ENCODE peak calls at places on chromosomes 7 and 10, in seven cellular contexts. One of them, this sample, is unnamed.

GRCh38 chr7:148442933-148443332 is 147.6 kb upstream of the C7orf33 start:
- DNase-seq in tibial artery: no peak
- DNase-seq in activated naive CD8-positive, alpha-beta T cell treated with anti-CD3 and anti-CD28 coated beads, Interleukin-2, amount 50 U/mL, for 24 hours: no peak
- DNase-seq in colonic mucosa: peak; percentile 59
- DNase-seq in T-helper 17 cell: no peak
- DNase-seq in kidney glomerular epithelial cell: no peak
- DNase-seq in SK-N-SH: no peak
- DNase-seq in this sample: no peak

GRCh38 chr10:101467286-101467770 is 113.4 kb downstream of the BTRC start:
- DNase-seq in tibial artery: peak; percentile 33
- DNase-seq in SK-N-SH: peak; percentile 52
- DNase-seq in T-helper 17 cell: no peak
- DNase-seq in colonic mucosa: peak; percentile 32
- DNase-seq in activated naive CD8-positive, alpha-beta T cell treated with anti-CD3 and anti-CD28 coated beads, Interleukin-2, amount 50 U/mL, for 24 hours: peak; percentile 6
- DNase-seq in kidney glomerular epithelial cell: peak; percentile 65
- DNase-seq in this sample: peak; percentile 46

GRCh38 chr7:131139462-131139861 is 188.2 kb upstream of the MKLN1 start:
- DNase-seq in T-helper 17 cell: no peak
- DNase-seq in colonic mucosa: no peak
- DNase-seq in kidney glomerular epithelial cell: no peak
- DNase-seq in tibial artery: no peak
- DNase-seq in activated naive CD8-positive, alpha-beta T cell treated with anti-CD3 and anti-CD28 coated beads, Interleukin-2, amount 50 U/mL, for 24 hours: no peak
- DNase-seq in SK-N-SH: no peak
- DNase-seq in this sample: no peak

GRCh38 chr10:44316187-44316921 is 68.5 kb downstream of the CXCL12 start:
- DNase-seq in colonic mucosa: no peak
- DNase-seq in SK-N-SH: peak; percentile 55
- DNase-seq in kidney glomerular epithelial cell: no peak
- DNase-seq in tibial artery: no peak
- DNase-seq in activated naive CD8-positive, alpha-beta T cell treated with anti-CD3 and anti-CD28 coated beads, Interleukin-2, amount 50 U/mL, for 24 hours: peak; percentile 22
- DNase-seq in T-helper 17 cell: no peak
- DNase-seq in this sample: no peak

GRCh38 chr7:47635091-47636090 is 53.5 kb upstream of the TNS3 start:
- DNase-seq in activated naive CD8-positive, alpha-beta T cell treated with anti-CD3 and anti-CD28 coated beads, Interleukin-2, amount 50 U/mL, for 24 hours: no peak
- DNase-seq in kidney glomerular epithelial cell: no peak
- DNase-seq in T-helper 17 cell: no peak
- DNase-seq in SK-N-SH: peak; percentile 66
- DNase-seq in tibial artery: peak; percentile 57
- DNase-seq in colonic mucosa: peak; percentile 62
- DNase-seq in this sample: peak; percentile 79

GRCh38 chr7:534959-535358 is 15.3 kb upstream of the PDGFA start:
- DNase-seq in SK-N-SH: no peak
- DNase-seq in tibial artery: no peak
- DNase-seq in colonic mucosa: no peak
- DNase-seq in kidney glomerular epithelial cell: no peak
- DNase-seq in T-helper 17 cell: no peak
- DNase-seq in activated naive CD8-positive, alpha-beta T cell treated with anti-CD3 and anti-CD28 coated beads, Interleukin-2, amount 50 U/mL, for 24 hours: no peak
- DNase-seq in this sample: no peak

GRCh38 chr7:111159426-111159825 is 68.5 kb downstream of the LRRN3 start:
- DNase-seq in SK-N-SH: no peak
- DNase-seq in activated naive CD8-positive, alpha-beta T cell treated with anti-CD3 and anti-CD28 coated beads, Interleukin-2, amount 50 U/mL, for 24 hours: no peak
- DNase-seq in T-helper 17 cell: no peak
- DNase-seq in tibial artery: no peak
- DNase-seq in kidney glomerular epithelial cell: peak; percentile 49
- DNase-seq in colonic mucosa: no peak
- DNase-seq in this sample: no peak

GRCh38 chr10:126634915-126635314 is 35.6 kb downstream of the C10orf90 start:
- DNase-seq in T-helper 17 cell: no peak
- DNase-seq in colonic mucosa: no peak
- DNase-seq in tibial artery: no peak
- DNase-seq in kidney glomerular epithelial cell: no peak
- DNase-seq in activated naive CD8-positive, alpha-beta T cell treated with anti-CD3 and anti-CD28 coated beads, Interleukin-2, amount 50 U/mL, for 24 hours: no peak
- DNase-seq in SK-N-SH: no peak
- DNase-seq in this sample: peak; percentile 72

GRCh38 chr10:69100136-69100872 is 12.4 kb downstream of the SRGN start:
- DNase-seq in colonic mucosa: no peak
- DNase-seq in kidney glomerular epithelial cell: no peak
- DNase-seq in activated naive CD8-positive, alpha-beta T cell treated with anti-CD3 and anti-CD28 coated beads, Interleukin-2, amount 50 U/mL, for 24 hours: no peak
- DNase-seq in tibial artery: no peak
- DNase-seq in SK-N-SH: no peak
- DNase-seq in T-helper 17 cell: no peak
- DNase-seq in this sample: no peak

GRCh38 chr7:25858562-25859411 is 293.2 kb upstream of the NFE2L3 start:
- DNase-seq in tibial artery: no peak
- DNase-seq in T-helper 17 cell: no peak
- DNase-seq in kidney glomerular epithelial cell: no peak
- DNase-seq in colonic mucosa: peak; percentile 50
- DNase-seq in SK-N-SH: no peak
- DNase-seq in activated naive CD8-positive, alpha-beta T cell treated with anti-CD3 and anti-CD28 coated beads, Interleukin-2, amount 50 U/mL, for 24 hours: no peak
- DNase-seq in this sample: no peak

GRCh38 chr10:118528426-118528825 is 67.0 kb downstream of the PRLHR start:
- DNase-seq in activated naive CD8-positive, alpha-beta T cell treated with anti-CD3 and anti-CD28 coated beads, Interleukin-2, amount 50 U/mL, for 24 hours: no peak
- DNase-seq in SK-N-SH: no peak
- DNase-seq in colonic mucosa: no peak
- DNase-seq in kidney glomerular epithelial cell: no peak
- DNase-seq in T-helper 17 cell: no peak
- DNase-seq in tibial artery: no peak
- DNase-seq in this sample: no peak

GRCh38 chr10:84156009-84156408 is 16.7 kb downstream of the GHITM start:
- DNase-seq in activated naive CD8-positive, alpha-beta T cell treated with anti-CD3 and anti-CD28 coated beads, Interleukin-2, amount 50 U/mL, for 24 hours: no peak
- DNase-seq in T-helper 17 cell: no peak
- DNase-seq in tibial artery: no peak
- DNase-seq in kidney glomerular epithelial cell: no peak
- DNase-seq in colonic mucosa: no peak
- DNase-seq in SK-N-SH: no peak
- DNase-seq in this sample: no peak

GRCh38 chr7:30938435-30939316 is 25.1 kb upstream of the GHRHR start:
- DNase-seq in SK-N-SH: peak; percentile 92
- DNase-seq in colonic mucosa: peak; percentile 95
- DNase-seq in T-helper 17 cell: no peak
- DNase-seq in tibial artery: peak; percentile 73
- DNase-seq in kidney glomerular epithelial cell: peak; percentile 68
- DNase-seq in activated naive CD8-positive, alpha-beta T cell treated with anti-CD3 and anti-CD28 coated beads, Interleukin-2, amount 50 U/mL, for 24 hours: peak; percentile 79
- DNase-seq in this sample: peak; percentile 77

GRCh38 chr10:70679498-70679897 is 7.2 kb downstream of the ADAMTS14 start:
- DNase-seq in kidney glomerular epithelial cell: no peak
- DNase-seq in activated naive CD8-positive, alpha-beta T cell treated with anti-CD3 and anti-CD28 coated beads, Interleukin-2, amount 50 U/mL, for 24 hours: no peak
- DNase-seq in T-helper 17 cell: no peak
- DNase-seq in SK-N-SH: peak; percentile 83
- DNase-seq in tibial artery: no peak
- DNase-seq in colonic mucosa: no peak
- DNase-seq in this sample: no peak

GRCh38 chr7:89091550-89091949 is 296.0 kb upstream of the TEX47 start:
- DNase-seq in T-helper 17 cell: no peak
- DNase-seq in tibial artery: no peak
- DNase-seq in colonic mucosa: no peak
- DNase-seq in kidney glomerular epithelial cell: no peak
- DNase-seq in SK-N-SH: no peak
- DNase-seq in activated naive CD8-positive, alpha-beta T cell treated with anti-CD3 and anti-CD28 coated beads, Interleukin-2, amount 50 U/mL, for 24 hours: no peak
- DNase-seq in this sample: no peak

GRCh38 chr7:4845740-4846142 is 16.1 kb downstream of the PAPOLB start:
- DNase-seq in colonic mucosa: no peak
- DNase-seq in kidney glomerular epithelial cell: no peak
- DNase-seq in SK-N-SH: peak; percentile 90
- DNase-seq in activated naive CD8-positive, alpha-beta T cell treated with anti-CD3 and anti-CD28 coated beads, Interleukin-2, amount 50 U/mL, for 24 hours: no peak
- DNase-seq in T-helper 17 cell: no peak
- DNase-seq in tibial artery: peak; percentile 39
- DNase-seq in this sample: no peak

GRCh38 chr7:94449151-94449725 is 54.5 kb downstream of the COL1A2 start:
- DNase-seq in kidney glomerular epithelial cell: peak; percentile 68
- DNase-seq in activated naive CD8-positive, alpha-beta T cell treated with anti-CD3 and anti-CD28 coated beads, Interleukin-2, amount 50 U/mL, for 24 hours: no peak
- DNase-seq in SK-N-SH: peak; percentile 49
- DNase-seq in tibial artery: no peak
- DNase-seq in T-helper 17 cell: no peak
- DNase-seq in colonic mucosa: no peak
- DNase-seq in this sample: no peak

GRCh38 chr10:44312401-44312800 is 72.5 kb downstream of the CXCL12 start:
- DNase-seq in activated naive CD8-positive, alpha-beta T cell treated with anti-CD3 and anti-CD28 coated beads, Interleukin-2, amount 50 U/mL, for 24 hours: no peak
- DNase-seq in tibial artery: no peak
- DNase-seq in T-helper 17 cell: no peak
- DNase-seq in SK-N-SH: no peak
- DNase-seq in kidney glomerular epithelial cell: no peak
- DNase-seq in colonic mucosa: no peak
- DNase-seq in this sample: no peak

GRCh38 chr7:69795932-69796331 is 197.7 kb downstream of the AUTS2 start:
- DNase-seq in SK-N-SH: no peak
- DNase-seq in activated naive CD8-positive, alpha-beta T cell treated with anti-CD3 and anti-CD28 coated beads, Interleukin-2, amount 50 U/mL, for 24 hours: no peak
- DNase-seq in colonic mucosa: no peak
- DNase-seq in T-helper 17 cell: no peak
- DNase-seq in tibial artery: no peak
- DNase-seq in kidney glomerular epithelial cell: no peak
- DNase-seq in this sample: no peak

GRCh38 chr10:125006921-125007391 is 65.0 kb downstream of the ZRANB1 start:
- DNase-seq in kidney glomerular epithelial cell: no peak
- DNase-seq in T-helper 17 cell: no peak
- DNase-seq in colonic mucosa: no peak
- DNase-seq in activated naive CD8-positive, alpha-beta T cell treated with anti-CD3 and anti-CD28 coated beads, Interleukin-2, amount 50 U/mL, for 24 hours: no peak
- DNase-seq in tibial artery: peak; percentile 21
- DNase-seq in SK-N-SH: peak; percentile 92
- DNase-seq in this sample: no peak

GRCh38 chr7:69434350-69434749 is 163.9 kb upstream of the AUTS2 start:
- DNase-seq in colonic mucosa: no peak
- DNase-seq in T-helper 17 cell: no peak
- DNase-seq in kidney glomerular epithelial cell: no peak
- DNase-seq in SK-N-SH: no peak
- DNase-seq in activated naive CD8-positive, alpha-beta T cell treated with anti-CD3 and anti-CD28 coated beads, Interleukin-2, amount 50 U/mL, for 24 hours: no peak
- DNase-seq in tibial artery: no peak
- DNase-seq in this sample: no peak

GRCh38 chr10:98429320-98430072 is 14.5 kb upstream of the PYROXD2 start:
- DNase-seq in SK-N-SH: no peak
- DNase-seq in activated naive CD8-positive, alpha-beta T cell treated with anti-CD3 and anti-CD28 coated beads, Interleukin-2, amount 50 U/mL, for 24 hours: no peak
- DNase-seq in tibial artery: no peak
- DNase-seq in T-helper 17 cell: no peak
- DNase-seq in kidney glomerular epithelial cell: no peak
- DNase-seq in colonic mucosa: no peak
- DNase-seq in this sample: no peak

GRCh38 chr10:11615396-11615795 is 3.9 kb upstream of the USP6NL start:
- DNase-seq in activated naive CD8-positive, alpha-beta T cell treated with anti-CD3 and anti-CD28 coated beads, Interleukin-2, amount 50 U/mL, for 24 hours: no peak
- DNase-seq in colonic mucosa: no peak
- DNase-seq in T-helper 17 cell: no peak
- DNase-seq in SK-N-SH: no peak
- DNase-seq in kidney glomerular epithelial cell: no peak
- DNase-seq in tibial artery: no peak
- DNase-seq in this sample: no peak

GRCh38 chr7:113824117-113824823 is 94.5 kb downstream of the PPP1R3A start:
- DNase-seq in T-helper 17 cell: no peak
- DNase-seq in colonic mucosa: no peak
- DNase-seq in kidney glomerular epithelial cell: no peak
- DNase-seq in SK-N-SH: no peak
- DNase-seq in activated naive CD8-positive, alpha-beta T cell treated with anti-CD3 and anti-CD28 coated beads, Interleukin-2, amount 50 U/mL, for 24 hours: no peak
- DNase-seq in tibial artery: no peak
- DNase-seq in this sample: no peak

GRCh38 chr10:92657024-92657423 is 32.7 kb upstream of the HHEX start:
- DNase-seq in T-helper 17 cell: no peak
- DNase-seq in tibial artery: no peak
- DNase-seq in activated naive CD8-positive, alpha-beta T cell treated with anti-CD3 and anti-CD28 coated beads, Interleukin-2, amount 50 U/mL, for 24 hours: no peak
- DNase-seq in SK-N-SH: no peak
- DNase-seq in colonic mucosa: no peak
- DNase-seq in kidney glomerular epithelial cell: no peak
- DNase-seq in this sample: no peak

GRCh38 chr10:60351191-60351853 is 38.4 kb downstream of the ANK3 start:
- DNase-seq in tibial artery: no peak
- DNase-seq in T-helper 17 cell: no peak
- DNase-seq in colonic mucosa: no peak
- DNase-seq in activated naive CD8-positive, alpha-beta T cell treated with anti-CD3 and anti-CD28 coated beads, Interleukin-2, amount 50 U/mL, for 24 hours: no peak
- DNase-seq in kidney glomerular epithelial cell: no peak
- DNase-seq in SK-N-SH: no peak
- DNase-seq in this sample: no peak

GRCh38 chr7:129684777-129685176 is 73.3 kb downstream of the NRF1 start:
- DNase-seq in tibial artery: no peak
- DNase-seq in T-helper 17 cell: no peak
- DNase-seq in activated naive CD8-positive, alpha-beta T cell treated with anti-CD3 and anti-CD28 coated beads, Interleukin-2, amount 50 U/mL, for 24 hours: no peak
- DNase-seq in SK-N-SH: no peak
- DNase-seq in kidney glomerular epithelial cell: peak; percentile 30
- DNase-seq in colonic mucosa: no peak
- DNase-seq in this sample: no peak

GRCh38 chr7:131532570-131533091 is 23.8 kb downstream of the PODXL start:
- DNase-seq in SK-N-SH: no peak
- DNase-seq in tibial artery: no peak
- DNase-seq in T-helper 17 cell: no peak
- DNase-seq in activated naive CD8-positive, alpha-beta T cell treated with anti-CD3 and anti-CD28 coated beads, Interleukin-2, amount 50 U/mL, for 24 hours: no peak
- DNase-seq in kidney glomerular epithelial cell: no peak
- DNase-seq in colonic mucosa: no peak
- DNase-seq in this sample: no peak

GRCh38 chr10:119299531-119299930 is 92.2 kb downstream of the GRK5 start:
- DNase-seq in colonic mucosa: no peak
- DNase-seq in tibial artery: no peak
- DNase-seq in SK-N-SH: no peak
- DNase-seq in kidney glomerular epithelial cell: no peak
- DNase-seq in activated naive CD8-positive, alpha-beta T cell treated with anti-CD3 and anti-CD28 coated beads, Interleukin-2, amount 50 U/mL, for 24 hours: no peak
- DNase-seq in T-helper 17 cell: no peak
- DNase-seq in this sample: no peak

GRCh38 chr10:90435296-90435695 is 422.5 kb downstream of the HTR7 start:
- DNase-seq in kidney glomerular epithelial cell: no peak
- DNase-seq in colonic mucosa: no peak
- DNase-seq in SK-N-SH: no peak
- DNase-seq in T-helper 17 cell: no peak
- DNase-seq in activated naive CD8-positive, alpha-beta T cell treated with anti-CD3 and anti-CD28 coated beads, Interleukin-2, amount 50 U/mL, for 24 hours: no peak
- DNase-seq in tibial artery: no peak
- DNase-seq in this sample: no peak

GRCh38 chr7:2732959-2733584 is 45.1 kb downstream of the AMZ1 start:
- DNase-seq in T-helper 17 cell: no peak
- DNase-seq in activated naive CD8-positive, alpha-beta T cell treated with anti-CD3 and anti-CD28 coated beads, Interleukin-2, amount 50 U/mL, for 24 hours: no peak
- DNase-seq in colonic mucosa: peak; percentile 46
- DNase-seq in kidney glomerular epithelial cell: no peak
- DNase-seq in tibial artery: peak; percentile 72
- DNase-seq in SK-N-SH: no peak
- DNase-seq in this sample: peak; percentile 89

GRCh38 chr10:53387546-53387945 is 615.0 kb upstream of the MBL2 start:
- DNase-seq in kidney glomerular epithelial cell: peak; percentile 91
- DNase-seq in T-helper 17 cell: no peak
- DNase-seq in tibial artery: no peak
- DNase-seq in activated naive CD8-positive, alpha-beta T cell treated with anti-CD3 and anti-CD28 coated beads, Interleukin-2, amount 50 U/mL, for 24 hours: no peak
- DNase-seq in SK-N-SH: no peak
- DNase-seq in colonic mucosa: no peak
- DNase-seq in this sample: no peak

GRCh38 chr10:94038024-94038423 is 44.3 kb downstream of the PLCE1 start:
- DNase-seq in tibial artery: no peak
- DNase-seq in activated naive CD8-positive, alpha-beta T cell treated with anti-CD3 and anti-CD28 coated beads, Interleukin-2, amount 50 U/mL, for 24 hours: no peak
- DNase-seq in T-helper 17 cell: no peak
- DNase-seq in colonic mucosa: no peak
- DNase-seq in SK-N-SH: no peak
- DNase-seq in kidney glomerular epithelial cell: peak; percentile 51
- DNase-seq in this sample: no peak

GRCh38 chr7:42406358-42406757 is 169.3 kb upstream of the GLI3 start:
- DNase-seq in tibial artery: no peak
- DNase-seq in SK-N-SH: no peak
- DNase-seq in activated naive CD8-positive, alpha-beta T cell treated with anti-CD3 and anti-CD28 coated beads, Interleukin-2, amount 50 U/mL, for 24 hours: no peak
- DNase-seq in T-helper 17 cell: no peak
- DNase-seq in kidney glomerular epithelial cell: no peak
- DNase-seq in colonic mucosa: no peak
- DNase-seq in this sample: no peak

GRCh38 chr10:103792547-103792946 is 62.8 kb downstream of the SH3PXD2A start:
- DNase-seq in activated naive CD8-positive, alpha-beta T cell treated with anti-CD3 and anti-CD28 coated beads, Interleukin-2, amount 50 U/mL, for 24 hours: no peak
- DNase-seq in T-helper 17 cell: no peak
- DNase-seq in tibial artery: no peak
- DNase-seq in colonic mucosa: no peak
- DNase-seq in SK-N-SH: no peak
- DNase-seq in kidney glomerular epithelial cell: no peak
- DNase-seq in this sample: no peak

GRCh38 chr10:124236818-124237217 is 143.4 kb upstream of the CHST15 start:
- DNase-seq in tibial artery: no peak
- DNase-seq in colonic mucosa: no peak
- DNase-seq in kidney glomerular epithelial cell: no peak
- DNase-seq in SK-N-SH: no peak
- DNase-seq in activated naive CD8-positive, alpha-beta T cell treated with anti-CD3 and anti-CD28 coated beads, Interleukin-2, amount 50 U/mL, for 24 hours: no peak
- DNase-seq in T-helper 17 cell: no peak
- DNase-seq in this sample: no peak

GRCh38 chr10:6067457-6067856 is 5.3 kb upstream of the IL2RA start:
- DNase-seq in kidney glomerular epithelial cell: no peak
- DNase-seq in colonic mucosa: no peak
- DNase-seq in tibial artery: no peak
- DNase-seq in T-helper 17 cell: no peak
- DNase-seq in activated naive CD8-positive, alpha-beta T cell treated with anti-CD3 and anti-CD28 coated beads, Interleukin-2, amount 50 U/mL, for 24 hours: no peak
- DNase-seq in SK-N-SH: no peak
- DNase-seq in this sample: no peak

GRCh38 chr7:50721661-50722259 is 60.9 kb downstream of the GRB10 start:
- DNase-seq in kidney glomerular epithelial cell: no peak
- DNase-seq in activated naive CD8-positive, alpha-beta T cell treated with anti-CD3 and anti-CD28 coated beads, Interleukin-2, amount 50 U/mL, for 24 hours: no peak
- DNase-seq in SK-N-SH: no peak
- DNase-seq in colonic mucosa: peak; percentile 45
- DNase-seq in T-helper 17 cell: no peak
- DNase-seq in tibial artery: no peak
- DNase-seq in this sample: peak; percentile 8